ENCODE peak calls at places on chromosomes 4 and X, in six cellular contexts. One of them, this sample, is unnamed.

GRCh38 chr4:15963001-15963451 is at the start of gene FGFBP2:
- DNase-seq in suprapubic skin: no peak
- DNase-seq in mucosa of descending colon: peak; percentile 61
- DNase-seq in GM12878: no peak
- DNase-seq in fibroblast of lung: peak; percentile 26
- DNase-seq in left lung: no peak
- DNase-seq in this sample: no peak

GRCh38 chr4:53346920-53347852 is 18.7 kb downstream of the SCFD2 start:
- DNase-seq in suprapubic skin: no peak
- DNase-seq in mucosa of descending colon: no peak
- DNase-seq in GM12878: no peak
- DNase-seq in fibroblast of lung: peak; percentile 21
- DNase-seq in left lung: no peak
- DNase-seq in this sample: no peak

GRCh38 chr4:92516450-92516849 is 212.7 kb downstream of the GRID2 start:
- DNase-seq in suprapubic skin: no peak
- DNase-seq in mucosa of descending colon: no peak
- DNase-seq in GM12878: no peak
- DNase-seq in fibroblast of lung: no peak
- DNase-seq in left lung: no peak
- DNase-seq in this sample: no peak

GRCh38 chr4:77023920-77024319 is 51.9 kb downstream of the CCNI start:
- DNase-seq in suprapubic skin: no peak
- DNase-seq in mucosa of descending colon: no peak
- DNase-seq in GM12878: no peak
- DNase-seq in fibroblast of lung: peak; percentile 58
- DNase-seq in left lung: no peak
- DNase-seq in this sample: no peak

GRCh38 chr4:114807759-114808404 is 209.3 kb downstream of the UGT8 start:
- DNase-seq in suprapubic skin: no peak
- DNase-seq in mucosa of descending colon: no peak
- DNase-seq in GM12878: no peak
- DNase-seq in fibroblast of lung: peak; percentile 7
- DNase-seq in left lung: no peak
- DNase-seq in this sample: no peak

GRCh38 chr4:158356331-158356730 is 146.0 kb downstream of the TMEM144 start:
- DNase-seq in suprapubic skin: no peak
- DNase-seq in mucosa of descending colon: no peak
- DNase-seq in GM12878: no peak
- DNase-seq in fibroblast of lung: no peak
- DNase-seq in left lung: no peak
- DNase-seq in this sample: no peak

GRCh38 chr4:80197601-80198444 is 520 bp downstream of the PRDM8 start:
- DNase-seq in suprapubic skin: no peak
- DNase-seq in mucosa of descending colon: no peak
- DNase-seq in GM12878: no peak
- DNase-seq in fibroblast of lung: no peak
- DNase-seq in left lung: no peak
- DNase-seq in this sample: peak; percentile 62

GRCh38 chr4:94603170-94603747 is 151.5 kb downstream of the PDLIM5 start:
- DNase-seq in suprapubic skin: no peak
- DNase-seq in mucosa of descending colon: no peak
- DNase-seq in GM12878: no peak
- DNase-seq in fibroblast of lung: peak; percentile 97
- DNase-seq in left lung: no peak
- DNase-seq in this sample: no peak

GRCh38 chrX:85309717-85310116 is 65.9 kb downstream of the ZNF711 start:
- DNase-seq in suprapubic skin: no peak
- DNase-seq in mucosa of descending colon: no peak
- DNase-seq in GM12878: no peak
- DNase-seq in fibroblast of lung: no peak
- DNase-seq in left lung: no peak
- DNase-seq in this sample: no peak

GRCh38 chrX:17689971-17690409 is 47.3 kb upstream of the SCML1 start:
- DNase-seq in suprapubic skin: no peak
- DNase-seq in mucosa of descending colon: no peak
- DNase-seq in GM12878: peak; percentile 7
- DNase-seq in fibroblast of lung: peak; percentile 75
- DNase-seq in left lung: no peak
- DNase-seq in this sample: no peak

GRCh38 chrX:131841496-131842410 is 181.3 kb upstream of the STK26 start:
- DNase-seq in suprapubic skin: no peak
- DNase-seq in mucosa of descending colon: no peak
- DNase-seq in GM12878: no peak
- DNase-seq in fibroblast of lung: peak; percentile 50
- DNase-seq in left lung: no peak
- DNase-seq in this sample: no peak

GRCh38 chr4:25913056-25913850 is 767 bp upstream of the SMIM20 start:
- DNase-seq in suprapubic skin: no peak
- DNase-seq in mucosa of descending colon: peak; percentile 82
- DNase-seq in GM12878: no peak
- DNase-seq in fibroblast of lung: no peak
- DNase-seq in left lung: peak; percentile 53
- DNase-seq in this sample: peak; percentile 85

DNA sequence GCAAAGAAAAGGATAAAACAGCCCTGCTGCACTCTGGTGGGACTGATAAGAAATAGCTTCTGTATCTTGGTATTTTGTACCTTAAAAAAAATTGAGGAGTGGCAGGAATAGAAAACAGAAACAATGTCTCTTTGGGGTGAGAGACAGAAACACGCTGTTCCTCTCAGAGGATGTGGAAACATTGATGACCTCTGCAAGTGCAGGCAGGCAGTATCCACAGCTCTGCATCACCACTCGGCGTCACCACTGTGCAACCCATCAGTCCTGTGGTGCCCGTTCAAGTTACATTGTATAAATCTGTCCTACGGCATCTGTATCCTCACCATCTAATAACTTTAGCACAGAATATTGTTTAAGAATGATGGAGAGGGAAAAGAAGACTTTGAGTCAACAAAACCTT is 152.4 kb upstream of the SPRY1 start:
- DNase-seq in suprapubic skin: no peak
- DNase-seq in mucosa of descending colon: no peak
- DNase-seq in GM12878: no peak
- DNase-seq in fibroblast of lung: peak; percentile 58
- DNase-seq in left lung: peak; percentile 49
- DNase-seq in this sample: peak; percentile 73
- TF ChIP-seq CTCF in suprapubic skin: no peak
- TF ChIP-seq CTCF in mucosa of descending colon: no peak
- TF ChIP-seq CTCF in GM12878: no peak
- TF ChIP-seq CTCF in fibroblast of lung: peak; percentile 11
- TF ChIP-seq CTCF in left lung: no peak
- TF ChIP-seq CTCF in this sample: peak; percentile 13

GRCh38 chr4:98661356-98662054 is 3.1 kb upstream of the TSPAN5 start:
- DNase-seq in suprapubic skin: no peak
- DNase-seq in mucosa of descending colon: no peak
- DNase-seq in GM12878: no peak
- DNase-seq in fibroblast of lung: peak; percentile 80
- DNase-seq in left lung: no peak
- DNase-seq in this sample: no peak
- H3K4me3 ChIP-seq in suprapubic skin: no peak overlapping the region
- H3K4me3 ChIP-seq in mucosa of descending colon: no peak overlapping the region
- H3K4me3 ChIP-seq in GM12878: no peak overlapping the region
- H3K4me3 ChIP-seq in fibroblast of lung: no peak overlapping the region
- H3K4me3 ChIP-seq in left lung: no peak overlapping the region
- H3K4me3 ChIP-seq in this sample: no peak overlapping the region

GRCh38 chrX:137171626-137172025 is 137.8 kb upstream of the GPR101 start:
- DNase-seq in suprapubic skin: no peak
- DNase-seq in mucosa of descending colon: no peak
- DNase-seq in GM12878: no peak
- DNase-seq in fibroblast of lung: no peak
- DNase-seq in left lung: no peak
- DNase-seq in this sample: no peak

GRCh38 chrX:137164329-137164728 is 130.5 kb upstream of the GPR101 start:
- DNase-seq in suprapubic skin: no peak
- DNase-seq in mucosa of descending colon: no peak
- DNase-seq in GM12878: no peak
- DNase-seq in fibroblast of lung: no peak
- DNase-seq in left lung: no peak
- DNase-seq in this sample: no peak

DNA sequence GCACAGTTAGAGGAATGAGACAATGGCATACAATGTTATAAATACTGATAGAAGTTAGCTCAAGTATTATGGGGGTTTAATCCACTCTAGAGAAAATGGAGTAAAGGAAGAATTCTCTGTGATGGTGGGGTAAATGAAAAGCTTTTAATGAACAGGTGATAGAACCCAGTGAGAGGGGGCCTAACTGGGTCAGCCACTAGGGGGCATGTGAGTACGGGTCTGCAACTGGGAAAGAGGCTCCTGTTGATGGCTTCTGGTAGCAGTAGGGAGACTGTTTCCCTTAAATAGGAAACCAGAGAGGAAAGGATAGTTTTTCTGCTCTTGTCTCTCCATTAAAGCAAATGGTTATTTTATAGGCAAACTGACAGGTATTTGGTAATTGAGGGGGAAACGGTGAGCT is 132.8 kb upstream of the GPR101 start:
- DNase-seq in suprapubic skin: no peak
- DNase-seq in mucosa of descending colon: no peak
- DNase-seq in GM12878: no peak
- DNase-seq in fibroblast of lung: no peak
- DNase-seq in left lung: no peak
- DNase-seq in this sample: no peak
- TF ChIP-seq CTCF in suprapubic skin: no peak
- TF ChIP-seq CTCF in mucosa of descending colon: no peak
- TF ChIP-seq CTCF in GM12878: peak; percentile 45
- TF ChIP-seq CTCF in fibroblast of lung: no peak
- TF ChIP-seq CTCF in left lung: no peak
- TF ChIP-seq CTCF in this sample: no peak

GRCh38 chrX:154751121-154751668 is 318 bp upstream of the GAB3 start:
- DNase-seq in suprapubic skin: no peak
- DNase-seq in mucosa of descending colon: peak; percentile 54
- DNase-seq in GM12878: no peak
- DNase-seq in fibroblast of lung: no peak
- DNase-seq in left lung: peak; percentile 44
- DNase-seq in this sample: no peak

GRCh38 chrX:154751669-154752271 is 893 bp upstream of the GAB3 start:
- DNase-seq in suprapubic skin: no peak
- DNase-seq in mucosa of descending colon: no peak
- DNase-seq in GM12878: no peak
- DNase-seq in fibroblast of lung: no peak
- DNase-seq in left lung: no peak
- DNase-seq in this sample: no peak

GRCh38 chrX:154750301-154751120 is at the start of gene GAB3:
- DNase-seq in suprapubic skin: no peak
- DNase-seq in mucosa of descending colon: peak; percentile 70
- DNase-seq in GM12878: no peak
- DNase-seq in fibroblast of lung: peak; percentile 30
- DNase-seq in left lung: no peak
- DNase-seq in this sample: peak; percentile 77

GRCh38 chrX:154749856-154750255 is 1.0 kb downstream of the GAB3 start:
- DNase-seq in suprapubic skin: no peak
- DNase-seq in mucosa of descending colon: no peak
- DNase-seq in GM12878: no peak
- DNase-seq in fibroblast of lung: no peak
- DNase-seq in left lung: no peak
- DNase-seq in this sample: no peak

DNA sequence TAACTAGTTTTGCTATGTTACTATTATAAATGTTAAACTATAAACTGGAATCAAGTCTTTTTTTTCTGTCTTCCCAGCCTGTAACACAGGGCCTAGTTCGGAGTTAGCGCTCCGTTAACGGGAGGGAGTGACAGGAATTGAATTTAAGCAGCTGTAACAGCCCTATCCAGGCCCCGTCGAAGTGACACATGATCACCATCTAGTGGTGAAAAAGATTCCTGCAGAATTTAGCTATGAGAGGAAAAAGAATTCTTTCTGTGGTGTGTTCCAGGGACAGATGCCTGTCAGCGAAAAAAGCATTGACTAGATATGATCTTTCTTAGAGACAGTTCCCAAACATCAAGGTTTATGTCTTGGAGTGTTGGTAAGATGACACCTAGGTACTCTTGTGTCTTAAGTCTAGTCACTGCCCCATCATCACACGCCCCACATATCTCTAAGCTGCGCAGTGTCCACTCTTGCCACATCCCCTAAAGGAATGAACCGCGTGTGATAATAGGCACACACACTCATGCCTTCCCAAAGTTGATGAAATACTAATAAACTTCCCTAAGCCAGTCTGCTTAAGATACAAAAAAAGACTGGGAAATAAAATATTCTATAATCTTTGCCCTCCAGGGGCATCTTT is 2.1 kb downstream of the GAB3 start:
- DNase-seq in suprapubic skin: no peak
- DNase-seq in mucosa of descending colon: no peak
- DNase-seq in GM12878: no peak
- DNase-seq in fibroblast of lung: peak; percentile 61
- DNase-seq in left lung: no peak
- DNase-seq in this sample: no peak
- H3K4me3 ChIP-seq in suprapubic skin: no peak overlapping the region
- H3K4me3 ChIP-seq in mucosa of descending colon: no peak overlapping the region
- H3K4me3 ChIP-seq in GM12878: no peak overlapping the region
- H3K4me3 ChIP-seq in fibroblast of lung: no peak overlapping the region
- H3K4me3 ChIP-seq in left lung: peak overlapping the region; percentile 53
- H3K4me3 ChIP-seq in this sample: no peak overlapping the region

GRCh38 chr4:183257808-183258207 is 62.3 kb downstream of the CLDN22 start:
- DNase-seq in suprapubic skin: no peak
- DNase-seq in mucosa of descending colon: no peak
- DNase-seq in GM12878: no peak
- DNase-seq in fibroblast of lung: no peak
- DNase-seq in left lung: no peak
- DNase-seq in this sample: no peak

GRCh38 chr4:183256343-183256742 is 63.7 kb downstream of the CLDN22 start:
- DNase-seq in suprapubic skin: no peak
- DNase-seq in mucosa of descending colon: no peak
- DNase-seq in GM12878: no peak
- DNase-seq in fibroblast of lung: peak; percentile 8
- DNase-seq in left lung: no peak
- DNase-seq in this sample: peak; percentile 72

GRCh38 chr4:183255487-183255886 is 64.6 kb downstream of the CLDN22 start:
- DNase-seq in suprapubic skin: no peak
- DNase-seq in mucosa of descending colon: no peak
- DNase-seq in GM12878: no peak
- DNase-seq in fibroblast of lung: no peak
- DNase-seq in left lung: no peak
- DNase-seq in this sample: no peak

GRCh38 chr4:183254162-183254561 is 65.9 kb downstream of the CLDN22 start:
- DNase-seq in suprapubic skin: no peak
- DNase-seq in mucosa of descending colon: no peak
- DNase-seq in GM12878: no peak
- DNase-seq in fibroblast of lung: no peak
- DNase-seq in left lung: no peak
- DNase-seq in this sample: no peak

DNA sequence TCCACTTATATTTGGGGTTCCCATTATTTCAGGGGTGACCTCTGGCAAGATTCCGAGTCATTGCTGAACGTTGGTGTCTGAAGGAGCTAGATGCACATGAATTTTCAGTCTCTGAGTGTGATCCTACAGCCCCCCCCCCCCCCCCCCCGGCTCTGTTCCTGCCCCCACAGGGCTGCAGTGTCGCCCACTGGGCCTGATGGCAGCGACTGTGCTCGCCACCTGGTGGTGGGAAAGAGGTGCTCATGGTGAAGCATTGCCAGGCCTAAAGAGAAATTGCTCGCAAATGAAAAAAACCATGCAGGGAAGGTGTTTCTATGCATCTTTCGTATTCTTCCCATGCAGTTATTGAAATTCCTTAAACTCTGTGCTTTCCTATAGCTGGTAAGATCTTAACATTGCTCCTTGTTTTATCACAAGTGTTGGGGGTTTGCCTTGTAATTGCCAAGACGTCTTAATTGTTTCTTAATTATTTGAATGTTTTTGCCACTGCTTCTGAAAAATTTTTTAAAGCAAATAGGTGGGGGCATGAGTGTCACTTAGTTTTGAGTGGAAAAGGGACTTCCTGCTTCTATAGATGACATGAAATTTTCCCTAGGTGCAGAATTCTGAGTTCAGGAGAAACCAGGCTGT is 63.2 kb downstream of the CLDN22 start:
- DNase-seq in suprapubic skin: no peak
- DNase-seq in mucosa of descending colon: no peak
- DNase-seq in GM12878: no peak
- DNase-seq in fibroblast of lung: peak; percentile 59
- DNase-seq in left lung: no peak
- DNase-seq in this sample: peak; percentile 70
- TF ChIP-seq CTCF in suprapubic skin: no peak
- TF ChIP-seq CTCF in mucosa of descending colon: peak; percentile 48
- TF ChIP-seq CTCF in GM12878: peak; percentile 72
- TF ChIP-seq CTCF in fibroblast of lung: peak; percentile 75
- TF ChIP-seq CTCF in left lung: peak; percentile 65
- TF ChIP-seq CTCF in this sample: peak; percentile 72

This sample was measured in kidney.